ENCODE peak calls at places on chromosomes 7 and 10, in seven cellular contexts. D is IMR-90, O is mesenchymal stem cell, K is neuronal stem cell, P is mesendoderm, F is trophoblast cell, S is H1. X is an unnamed sample.

GRCh38 chr7:115941703-115942268 is 88.8 kb downstream of the TFEC start:
- DNase-seq in O (peak), K (no peak), S (no peak), D (peak), P (no peak), F (no peak), X (no peak)

GRCh38 chr7:150586068-150586777 is 19.0 kb downstream of the GIMAP4 start:
- DNase-seq in S (no peak), O (no peak), P (no peak), F (no peak), K (no peak), D (no peak), X (no peak)

GRCh38 chr7:136600475-136600874 is 268.0 kb upstream of the CHRM2 start:
- DNase-seq in K (no peak), F (no peak), O (no peak), D (no peak), P (no peak), S (no peak), X (no peak)

GRCh38 chr10:88989824-88990527 is 622 bp upstream of the FAS start:
- DNase-seq in O (peak), S (no peak), D (peak), K (no peak), P (no peak), F (no peak), X (no peak)

GRCh38 chr7:111401516-111401915 is 160.8 kb downstream of the IMMP2L start:
- DNase-seq in O (peak), K (no peak), F (no peak), P (no peak), D (peak), S (no peak), X (no peak)

GRCh38 chr7:131087756-131088658 is 239.7 kb upstream of the MKLN1 start:
- DNase-seq in K (no peak), S (no peak), O (no peak), F (peak), P (peak), D (no peak), X (no peak)

GRCh38 chr7:50197547-50197946 is 104.5 kb upstream of the ZPBP start:
- DNase-seq in F (peak), K (no peak), S (peak), O (no peak), D (no peak), P (peak), X (peak)

GRCh38 chr10:48880016-48880705 is 59.5 kb downstream of the LRRC18 start:
- DNase-seq in S (no peak), P (peak), F (no peak), D (no peak), K (no peak), O (no peak), X (no peak)

GRCh38 chr7:91397612-91398011 is 133.4 kb downstream of the FZD1 start:
- DNase-seq in K (no peak), F (no peak), O (no peak), P (no peak), S (no peak), D (no peak), X (no peak)

GRCh38 chr10:102565793-102566192 is 62.0 kb downstream of the SUFU start:
- DNase-seq in P (peak), F (no peak), O (no peak), K (no peak), S (peak), D (no peak), X (peak)

GRCh38 chr10:78212134-78212785 is 178.6 kb downstream of the RPS24 start:
- DNase-seq in F (no peak), O (no peak), S (no peak), K (no peak), P (no peak), D (no peak), X (no peak)

GRCh38 chr10:115118346-115118745 is 25.2 kb downstream of the ATRNL1 start:
- DNase-seq in S (no peak), K (no peak), P (no peak), O (peak), D (no peak), F (no peak), X (no peak)

GRCh38 chr10:101536800-101537199 is 51.3 kb downstream of the POLL start:
- DNase-seq in D (peak), K (no peak), O (peak), S (no peak), F (no peak), P (peak), X (no peak)

GRCh38 chr10:102243304-102243703 is 2.0 kb upstream of the PITX3 start:
- DNase-seq in K (no peak), O (peak), F (peak), S (no peak), P (no peak), D (peak), X (no peak)

DNA sequence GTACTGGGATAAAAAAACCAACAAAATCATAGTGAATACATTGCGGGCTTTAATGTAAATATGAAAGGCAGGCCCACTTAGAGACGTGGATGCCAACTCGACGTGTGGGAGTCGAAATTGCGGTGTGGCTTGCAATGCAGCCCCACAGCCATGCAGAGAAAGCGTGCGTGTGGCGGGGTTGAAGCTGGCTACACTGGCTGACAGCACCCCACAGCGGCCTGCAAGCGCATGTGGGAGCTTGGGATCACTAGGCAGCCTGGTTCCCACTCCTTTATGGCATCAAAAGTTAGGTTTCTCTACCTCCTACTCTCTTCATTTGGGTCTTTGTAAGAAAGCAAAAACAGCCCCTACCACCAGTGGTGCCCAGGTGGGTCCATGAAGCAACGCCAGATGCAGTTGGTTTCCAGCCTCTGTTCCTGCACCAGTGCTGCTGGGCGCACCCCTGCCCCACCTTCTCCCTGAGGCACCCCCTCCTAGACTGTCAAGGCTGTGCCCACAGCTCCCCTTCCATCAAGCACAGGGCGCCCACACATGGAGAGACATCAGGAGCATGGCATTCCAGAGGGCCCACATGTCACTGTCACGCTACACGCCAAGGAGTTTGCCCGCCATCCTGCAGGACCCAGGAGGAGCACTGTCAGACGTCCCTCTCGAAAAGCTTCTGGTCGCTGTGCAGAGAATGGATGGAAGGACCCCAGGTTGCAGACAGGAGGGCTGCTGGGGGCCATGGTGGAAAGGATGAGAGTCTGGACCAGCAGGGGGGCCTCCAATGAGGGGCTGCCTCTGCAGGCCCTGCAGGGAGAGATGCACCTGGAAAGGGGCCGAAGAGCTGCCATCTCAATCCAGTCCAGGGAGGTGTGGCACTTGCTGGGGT is 142.9 kb downstream of the PAXIP1 start:
- DNase-seq in P (no peak), S (no peak), K (no peak), F (no peak), D (no peak), O (no peak), X (no peak)
- H3K4ac ChIP-seq in P (no peak), S (no peak), K (no peak), F (no peak), D (no peak), O (no peak), X (no peak)

DNA sequence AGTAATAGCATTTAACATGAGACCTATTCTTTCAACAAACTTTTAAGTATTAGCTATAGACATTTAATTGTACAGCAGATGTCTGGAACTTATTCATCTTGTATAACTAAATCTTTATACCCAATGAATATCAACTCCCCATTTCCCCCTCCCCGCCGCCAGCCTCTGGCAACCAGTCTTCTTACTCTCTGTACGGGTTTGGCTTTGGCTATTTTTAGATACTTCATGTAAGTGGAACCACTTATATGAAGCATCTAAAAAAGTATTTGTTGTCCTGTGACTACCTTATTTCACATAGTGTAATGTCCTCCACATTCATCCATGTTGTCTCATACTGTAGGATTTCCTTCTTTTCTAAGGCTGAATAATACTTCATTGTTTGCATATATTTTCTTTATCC is 60.8 kb downstream of the RAB18 start:
- DNase-seq in O (no peak), S (no peak), F (no peak), K (no peak), D (no peak), P (no peak), X (no peak)
- H3K23ac ChIP-seq in O (no peak), S (no peak), F (no peak), K (no peak), D (no peak), P (no peak), X (no peak)

GRCh38 chr7:127761196-127761595 is 109.2 kb downstream of the SND1 start:
- DNase-seq in K (no peak), F (no peak), D (no peak), P (no peak), O (no peak), S (no peak), X (no peak)
- H3K4ac ChIP-seq in K (no peak), F (no peak), D (no peak), P (no peak), O (no peak), S (no peak), X (no peak)

GRCh38 chr10:35126530-35127288 is at the start of gene CREM:
- DNase-seq in S (peak), D (peak), O (peak), K (peak), F (peak), P (peak), X (peak)

GRCh38 chr10:35129185-35129674 is 2.6 kb downstream of the CREM start:
- DNase-seq in K (no peak), D (peak), F (no peak), P (no peak), S (no peak), O (no peak), X (no peak)

GRCh38 chr10:35127289-35127891 is 744 bp downstream of the CREM start:
- DNase-seq in P (peak), K (peak), F (peak), O (peak), D (peak), S (no peak), X (no peak)

GRCh38 chr10:35126062-35126529 is 550 bp upstream of the CREM start:
- DNase-seq in P (no peak), D (peak), F (no peak), K (no peak), S (no peak), O (no peak), X (no peak)

DNA sequence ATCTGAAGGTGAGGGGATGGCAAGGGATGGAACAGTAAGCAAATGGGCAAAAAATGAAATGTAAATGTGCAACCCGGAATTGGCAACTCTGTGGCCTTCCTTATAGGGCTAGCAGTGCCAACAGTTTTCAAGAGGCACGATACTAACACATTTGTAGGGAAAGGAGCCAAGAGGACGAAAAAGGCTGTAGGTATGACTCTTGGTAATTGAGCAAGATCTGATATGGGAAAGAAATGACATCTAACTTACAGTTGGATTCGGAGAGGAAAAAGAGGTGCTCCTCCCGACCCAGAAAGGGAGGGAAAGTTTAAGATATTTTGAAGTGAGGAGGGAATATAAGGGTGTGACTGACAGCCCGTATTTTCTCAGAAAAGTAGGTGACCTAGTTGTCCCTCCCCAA is 2.1 kb upstream of the CREM start:
- DNase-seq in P (no peak), O (no peak), S (no peak), F (no peak), D (no peak), K (no peak), X (no peak)
- H3K23ac ChIP-seq in P (no peak), O (no peak), S (no peak), F (no peak), D (no peak), K (no peak), X (no peak)

DNA sequence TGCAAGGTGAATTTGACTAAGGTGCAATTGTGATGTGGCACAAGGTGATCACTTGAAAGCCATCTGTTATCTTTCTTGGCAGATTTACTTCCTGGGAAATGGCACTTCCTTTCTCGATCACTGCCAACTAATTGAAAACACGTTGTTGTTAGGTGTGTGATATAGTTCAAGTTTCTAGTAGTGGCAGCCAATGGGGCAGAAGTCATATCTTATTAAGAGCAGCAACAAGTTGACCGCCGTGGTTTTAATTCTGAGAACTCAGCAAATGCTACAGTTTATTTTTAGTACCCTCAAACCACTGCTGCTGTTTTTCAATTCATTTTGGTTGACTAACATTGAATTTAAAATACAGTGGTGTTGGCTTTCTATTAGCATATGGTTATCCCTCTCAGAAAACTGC is 1.6 kb downstream of the CHN2 start:
- DNase-seq in S (no peak), P (no peak), D (no peak), O (no peak), F (no peak), K (no peak), X (no peak)
- H3K4ac ChIP-seq in S (no peak), P (no peak), D (no peak), O (no peak), F (peak), K (no peak), X (no peak)

DNA sequence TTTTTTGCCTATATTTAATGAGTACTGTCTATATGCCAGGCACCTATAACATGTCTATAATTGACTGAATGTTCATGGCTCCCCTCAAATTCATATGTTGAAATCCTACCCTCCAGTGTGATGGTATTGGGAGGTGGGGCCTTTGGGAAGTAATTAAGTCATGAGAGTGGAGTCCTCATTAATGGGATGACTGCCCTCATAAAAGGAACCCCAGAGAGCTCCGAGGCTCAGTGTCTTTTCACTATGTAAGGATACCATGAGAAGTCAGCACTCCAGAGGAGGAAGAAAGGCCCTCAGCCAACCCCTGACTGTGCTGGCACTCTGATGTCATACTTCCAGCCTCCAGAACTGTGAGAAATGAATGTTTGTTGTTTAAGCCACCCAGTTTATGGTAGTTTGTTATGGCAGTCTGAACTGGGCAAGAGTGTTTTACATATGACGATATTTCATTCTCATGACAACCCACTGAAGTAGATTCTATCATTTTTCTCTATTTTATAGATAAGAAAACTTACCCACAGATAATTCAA is 61.1 kb upstream of the PCGF5 start:
- DNase-seq in F (no peak), K (no peak), O (no peak), D (no peak), P (no peak), S (no peak), X (no peak)
- H3K23ac ChIP-seq in F (no peak), K (no peak), O (no peak), D (no peak), P (no peak), S (no peak), X (no peak)

DNA sequence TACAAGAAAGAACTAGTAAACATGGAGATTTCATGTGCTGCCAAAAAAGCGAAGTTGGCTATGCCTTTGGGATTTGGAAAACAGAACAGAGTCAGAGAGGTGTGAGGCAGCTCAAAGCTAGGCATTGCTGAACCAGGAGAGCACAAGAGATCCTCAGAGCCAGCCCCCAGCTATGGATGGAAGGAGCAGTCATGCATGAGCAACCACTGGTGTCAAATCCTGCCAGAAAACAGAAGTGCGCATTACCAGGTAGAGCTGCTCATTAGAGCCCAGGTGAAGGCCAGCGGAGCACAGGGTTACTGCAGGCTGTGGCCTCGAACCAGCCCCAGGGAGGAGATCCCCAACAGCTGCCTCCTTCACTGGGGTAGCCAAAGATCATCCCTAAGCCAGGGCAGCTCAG is 173.2 kb upstream of the KIAA1217 start:
- DNase-seq in F (no peak), O (no peak), P (no peak), K (no peak), D (no peak), S (no peak), X (no peak)
- H3K4ac ChIP-seq in F (no peak), O (no peak), P (no peak), K (no peak), D (no peak), S (no peak), X (no peak)

GRCh38 chr7:94047965-94048364 is 43.8 kb upstream of the BET1 start:
- DNase-seq in F (no peak), S (no peak), D (no peak), P (no peak), K (no peak), O (no peak), X (no peak)
- H3K23ac ChIP-seq in F (no peak), S (no peak), D (no peak), P (no peak), K (no peak), O (no peak), X (no peak)

DNA sequence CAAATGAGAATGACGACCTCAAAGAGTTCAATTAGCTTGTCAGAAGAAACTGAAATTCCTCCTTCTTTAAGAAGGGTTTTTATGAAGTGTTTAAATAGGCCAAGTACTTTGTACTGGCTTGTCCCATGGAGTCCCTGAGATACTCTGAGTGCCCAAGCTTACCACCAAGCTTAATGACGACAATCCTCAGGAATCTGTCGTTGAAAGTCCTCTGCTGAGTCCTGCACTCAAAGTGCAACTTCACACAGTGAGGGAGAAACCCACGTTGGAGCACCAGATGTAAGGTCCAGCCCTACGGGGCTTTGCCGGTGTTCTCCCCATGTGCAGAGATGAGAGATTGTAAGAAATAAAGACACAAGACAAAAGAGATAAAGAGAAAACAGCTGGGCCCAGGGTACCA is 42.8 kb upstream of the AKR1C2 start:
- DNase-seq in S (no peak), K (no peak), D (no peak), P (no peak), F (no peak), O (no peak), X (no peak)
- H3K4ac ChIP-seq in S (no peak), K (no peak), D (no peak), P (no peak), F (no peak), O (no peak), X (no peak)

GRCh38 chr7:120412139-120412538 is 139.2 kb downstream of the KCND2 start:
- DNase-seq in K (no peak), F (no peak), S (no peak), D (no peak), O (no peak), P (no peak), X (no peak)

GRCh38 chr7:120412665-120413064 is 139.7 kb downstream of the KCND2 start:
- DNase-seq in D (no peak), K (no peak), F (no peak), S (no peak), O (no peak), P (no peak), X (no peak)

GRCh38 chr7:120413164-120413563 is 140.2 kb downstream of the KCND2 start:
- DNase-seq in F (no peak), S (no peak), D (no peak), P (no peak), O (no peak), K (no peak), X (no peak)
- H3K23ac ChIP-seq in F (no peak), S (no peak), D (no peak), P (no peak), O (no peak), K (no peak), X (no peak)

X was measured in H9.